ENCODE peak calls at places on chromosome 12, in eight cellular contexts. W is ascending aorta, C is body of pancreas, M is endothelial cell of umbilical vein, G is psoas muscle, H is right atrium auricular region, S is transverse colon, O is fibroblast of lung. K is an unnamed sample. For H3K27me3, the result is how much of the 10 kb centered on the place peaks cover.

GRCh38 chr12:113847856-113848255 is 118.3 kb downstream of the RBM19 start:
- DNase-seq in W (no peak), C (no peak), M (no peak), G (no peak), H (no peak), S (no peak), O (no peak), K (no peak)

GRCh38 chr12:67496616-67497015 is 151.9 kb upstream of the DYRK2 start:
- DNase-seq in W (no peak), C (no peak), M (no peak), G (no peak), H (no peak), S (no peak), O (no peak), K (no peak)

GRCh38 chr12:131568336-131568735 is 142.6 kb upstream of the SFSWAP start:
- DNase-seq in W (no peak), C (no peak), M (no peak), G (no peak), H (no peak), S (no peak), O (no peak), K (no peak)

GRCh38 chr12:85531345-85531744 is 251.3 kb downstream of the ALX1 start:
- DNase-seq in W (no peak), C (no peak), M (no peak), G (no peak), H (no peak), S (no peak), O (no peak), K (no peak)

GRCh38 chr12:39807043-39807442 is 187.4 kb upstream of the ABCD2 start:
- DNase-seq in W (no peak), C (no peak), M (peak), G (no peak), H (no peak), S (no peak), O (no peak), K (peak)

GRCh38 chr12:131194166-131194565 is 240.5 kb downstream of the ADGRD1 start:
- DNase-seq in W (no peak), C (no peak), M (no peak), G (no peak), H (peak), S (no peak), O (no peak), K (no peak)

GRCh38 chr12:100555722-100556121 is 17.8 kb upstream of the GAS2L3 start:
- DNase-seq in W (no peak), C (peak), M (no peak), G (no peak), H (no peak), S (no peak), O (no peak), K (no peak)

GRCh38 chr12:1827806-1828805 is 7.7 kb downstream of the LRTM2 start:
- DNase-seq in W (no peak), C (no peak), M (no peak), G (no peak), H (no peak), S (no peak), O (no peak), K (no peak)

GRCh38 chr12:89154743-89155530 is 197.4 kb downstream of the DUSP6 start:
- DNase-seq in W (no peak), C (no peak), M (no peak), G (no peak), H (no peak), S (no peak), O (no peak), K (no peak)

GRCh38 chr12:31655792-31656191 is 3.7 kb upstream of the ETFBKMT start:
- DNase-seq in W (no peak), C (no peak), M (no peak), G (no peak), H (no peak), S (no peak), O (no peak), K (peak)

GRCh38 chr12:116780942-116781341 is 42.8 kb downstream of the RNFT2 start:
- DNase-seq in W (no peak), C (no peak), M (no peak), G (no peak), H (no peak), S (no peak), O (no peak), K (no peak)

GRCh38 chr12:131452444-131452860 is 258.4 kb upstream of the SFSWAP start:
- DNase-seq in W (no peak), C (no peak), M (no peak), G (no peak), H (no peak), S (no peak), O (no peak), K (no peak)

GRCh38 chr12:52032431-52032796 is 18.8 kb upstream of the NR4A1 start:
- DNase-seq in W (peak), C (peak), M (peak), G (peak), H (peak), S (peak), O (peak), K (peak)

GRCh38 chr12:3658327-3659163 is 94.4 kb downstream of the CRACR2A start:
- DNase-seq in W (no peak), C (no peak), M (peak), G (no peak), H (no peak), S (peak), O (no peak), K (peak)

GRCh38 chr12:64678248-64678647 is 68.0 kb downstream of the RASSF3 start:
- DNase-seq in W (no peak), C (no peak), M (no peak), G (no peak), H (no peak), S (no peak), O (no peak), K (no peak)

GRCh38 chr12:43252585-43252984 is 299.4 kb downstream of the ADAMTS20 start:
- DNase-seq in W (no peak), C (no peak), M (no peak), G (no peak), H (no peak), S (no peak), O (no peak), K (no peak)

GRCh38 chr12:90106568-90106967 is 397.9 kb upstream of the ATP2B1 start:
- DNase-seq in W (no peak), C (no peak), M (no peak), G (no peak), H (no peak), S (no peak), O (no peak), K (peak)

DNA sequence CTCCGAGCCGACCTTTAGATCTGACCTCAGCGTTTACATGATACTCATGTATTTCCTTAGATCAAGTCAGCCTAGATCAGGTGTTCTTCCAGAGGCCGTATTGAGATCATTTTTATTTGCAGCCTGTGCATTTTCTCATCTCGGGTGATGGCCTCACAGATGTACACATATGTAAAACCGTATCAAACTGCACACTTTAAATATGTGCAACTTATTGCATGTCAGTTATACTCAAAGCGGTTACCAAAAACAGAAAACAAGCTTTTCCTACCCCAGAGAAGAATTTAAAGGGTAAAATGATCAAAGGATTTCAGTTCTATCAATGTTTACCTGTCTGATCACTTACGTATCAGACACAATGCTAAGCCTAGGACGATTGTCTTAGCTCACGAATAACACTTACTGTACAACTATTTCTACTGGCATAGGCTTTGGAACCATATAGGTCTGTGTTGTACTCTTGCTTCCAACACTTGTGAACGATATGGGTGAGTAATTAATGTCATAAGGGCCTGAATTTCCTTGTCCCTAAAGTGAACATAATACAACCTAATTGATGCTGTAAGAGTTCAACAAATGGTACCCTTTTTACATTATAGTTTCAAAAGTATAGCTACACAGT is 628 bp upstream of the LLPH start:
- DNase-seq in W (no peak), C (no peak), M (peak), G (no peak), H (no peak), S (no peak), O (no peak), K (peak)
- TF ChIP-seq CTCF in W (no peak), C (no peak), M (no peak), G (no peak), H (no peak), S (no peak), O (no peak), K (no peak)

DNA sequence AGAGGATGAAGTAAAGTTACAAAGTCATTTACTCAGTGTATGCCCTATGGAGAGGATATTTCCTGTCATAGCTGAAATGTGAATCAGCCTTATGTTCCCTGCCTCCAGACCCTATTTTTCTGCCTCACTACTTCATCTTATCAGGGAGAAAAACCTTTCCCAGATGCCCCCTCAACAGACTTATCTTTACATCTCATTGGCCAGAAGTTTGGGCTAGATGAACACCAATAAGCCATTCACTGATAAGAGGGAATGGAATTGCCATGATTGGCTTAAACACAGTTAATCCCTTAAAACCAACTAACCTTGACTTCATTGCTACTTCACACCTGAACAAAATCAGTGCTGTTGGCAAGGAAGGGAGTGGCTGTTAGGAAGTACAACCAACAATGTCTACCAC is 40.1 kb downstream of the CREBL2 start:
- DNase-seq in W (no peak), C (no peak), M (no peak), G (no peak), H (no peak), S (no peak), O (no peak), K (no peak)
- H3K27me3 ChIP-seq in W (under half), C (under half), M (under half), G (under half), H (under half), S (under half), O (under half), K (under half)

GRCh38 chr12:49843871-49844437 is 1.0 kb upstream of the BCDIN3D start:
- DNase-seq in W (no peak), C (no peak), M (no peak), G (no peak), H (no peak), S (no peak), O (no peak), K (peak)

GRCh38 chr12:49843411-49843810 is 505 bp upstream of the BCDIN3D start:
- DNase-seq in W (no peak), C (no peak), M (no peak), G (no peak), H (no peak), S (no peak), O (no peak), K (no peak)

GRCh38 chr12:49846033-49846432 is 3.1 kb upstream of the BCDIN3D start:
- DNase-seq in W (no peak), C (no peak), M (no peak), G (no peak), H (no peak), S (no peak), O (no peak), K (no peak)

GRCh38 chr12:49838973-49839633 is 3.8 kb downstream of the BCDIN3D start:
- DNase-seq in W (no peak), C (peak), M (peak), G (no peak), H (no peak), S (no peak), O (peak), K (peak)

DNA sequence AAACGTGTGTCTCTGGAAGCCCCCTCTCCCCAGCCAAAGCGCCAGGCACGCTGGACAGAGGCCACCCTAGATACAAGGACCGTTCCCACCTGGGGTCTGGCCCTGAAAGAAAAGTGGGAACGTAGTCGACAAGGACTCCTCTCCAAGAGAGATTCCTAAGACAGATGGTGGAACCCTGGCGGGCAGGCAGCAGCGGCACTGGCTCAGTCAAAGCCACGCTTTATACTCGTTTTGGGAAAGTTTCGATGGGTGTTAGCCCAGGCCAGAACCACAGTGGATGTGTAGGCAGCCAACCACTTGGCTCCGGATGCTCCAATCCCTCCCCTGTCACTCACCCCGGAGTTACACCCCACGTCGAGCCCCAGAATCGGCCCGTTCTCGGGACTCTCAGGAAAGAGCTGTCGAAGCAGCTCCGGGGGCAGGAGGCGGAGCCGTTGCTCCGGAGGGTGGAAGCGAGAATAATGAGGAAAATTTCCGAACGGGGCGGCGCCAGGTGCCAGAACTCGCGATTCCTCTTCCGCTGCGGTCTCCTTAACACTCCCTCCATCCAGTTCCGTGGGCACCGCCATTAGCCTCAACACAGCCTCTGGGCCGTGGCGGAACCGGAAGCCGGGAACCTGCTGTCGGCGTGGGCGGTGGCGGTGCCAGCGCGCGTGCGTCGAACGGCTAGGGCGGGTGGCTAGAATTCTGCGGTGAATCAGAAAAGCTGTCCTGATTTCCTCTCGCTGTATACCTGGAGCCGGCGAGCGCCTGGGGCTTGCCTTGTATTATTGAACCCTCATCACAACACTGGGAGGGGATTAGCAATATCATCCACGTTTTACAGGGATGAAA is at the start of gene BCDIN3D:
- DNase-seq in W (peak), C (peak), M (peak), G (peak), H (peak), S (peak), O (peak), K (peak)
- TF ChIP-seq CTCF in W (no peak), C (no peak), M (no peak), G (no peak), H (no peak), S (no peak), O (no peak), K (no peak)

GRCh38 chr12:53171725-53172329 is 8.7 kb upstream of the ZNF740 start:
- DNase-seq in W (no peak), C (no peak), M (no peak), G (no peak), H (no peak), S (no peak), O (peak), K (no peak)

GRCh38 chr12:53170876-53171724 is 9.4 kb upstream of the ZNF740 start:
- DNase-seq in W (no peak), C (no peak), M (no peak), G (no peak), H (no peak), S (no peak), O (peak), K (no peak)

GRCh38 chr12:53169644-53170043 is 10.9 kb upstream of the ZNF740 start:
- DNase-seq in W (no peak), C (no peak), M (no peak), G (no peak), H (peak), S (no peak), O (no peak), K (no peak)

GRCh38 chr12:53172352-53172751 is 8.2 kb upstream of the ZNF740 start:
- DNase-seq in W (no peak), C (no peak), M (no peak), G (no peak), H (no peak), S (no peak), O (peak), K (no peak)

GRCh38 chr12:53170245-53170644 is 10.3 kb upstream of the ZNF740 start:
- DNase-seq in W (no peak), C (no peak), M (no peak), G (no peak), H (no peak), S (no peak), O (no peak), K (no peak)
- H3K27me3 ChIP-seq in W (under half), C (under half), M (under half), G (under half), H (under half), S (under half), O (under half), K (under half)

DNA sequence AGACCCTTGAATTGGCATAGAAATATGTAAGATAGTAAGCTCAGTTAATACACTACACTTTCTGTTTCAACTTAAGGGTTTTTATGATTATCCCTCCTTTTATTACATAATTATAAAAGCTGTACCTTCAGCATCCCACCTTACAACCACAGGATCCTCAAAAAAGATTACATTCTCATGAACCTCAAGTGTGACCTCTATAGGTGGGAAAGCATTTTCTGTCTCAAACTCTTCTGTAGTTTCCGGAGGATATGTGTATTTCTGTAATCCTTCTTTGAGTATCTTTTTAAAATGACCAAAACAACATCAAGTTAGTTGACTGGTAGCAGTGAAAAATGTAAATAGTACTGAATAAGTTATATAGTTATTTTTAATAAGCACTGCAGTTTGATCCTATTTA is 75.9 kb downstream of the DNAI7 start:
- DNase-seq in W (no peak), C (no peak), M (no peak), G (no peak), H (no peak), S (no peak), O (no peak), K (peak)
- TF ChIP-seq CTCF in W (no peak), C (no peak), M (no peak), G (no peak), H (no peak), S (no peak), O (no peak), K (no peak)

GRCh38 chr12:95802482-95803264 is 12.1 kb upstream of the NTN4 start:
- DNase-seq in W (no peak), C (peak), M (peak), G (no peak), H (no peak), S (peak), O (peak), K (peak)

GRCh38 chr12:95805864-95806669 is 15.5 kb upstream of the NTN4 start:
- DNase-seq in W (no peak), C (peak), M (peak), G (peak), H (peak), S (no peak), O (peak), K (peak)

GRCh38 chr12:95804296-95804695 is 13.7 kb upstream of the NTN4 start:
- DNase-seq in W (no peak), C (no peak), M (no peak), G (no peak), H (no peak), S (no peak), O (no peak), K (no peak)

GRCh38 chr12:95808146-95808545 is 17.6 kb upstream of the NTN4 start:
- DNase-seq in W (no peak), C (no peak), M (no peak), G (no peak), H (no peak), S (no peak), O (no peak), K (no peak)

DNA sequence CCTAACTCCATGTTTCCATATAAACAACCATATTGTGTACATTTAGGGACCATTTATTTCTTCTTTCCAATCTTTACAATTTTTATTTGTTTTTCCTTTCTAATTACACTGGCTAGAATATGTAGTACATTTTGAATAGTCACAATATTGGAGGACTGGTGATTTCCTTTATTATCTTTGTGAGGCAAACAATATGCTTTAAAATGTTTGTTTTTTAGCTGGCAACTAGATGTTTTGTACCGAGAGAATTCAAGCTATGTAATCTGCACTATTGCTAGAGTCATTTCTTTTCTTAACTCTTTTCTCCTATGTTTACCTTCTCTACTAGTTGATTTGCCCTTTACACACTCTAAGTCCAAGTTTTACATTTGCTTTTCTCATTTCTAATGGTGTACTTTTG is 13.3 kb upstream of the NTN4 start:
- DNase-seq in W (no peak), C (no peak), M (no peak), G (no peak), H (no peak), S (no peak), O (no peak), K (no peak)
- H3K27me3 ChIP-seq in W (under half), C (under half), M (under half), G (under half), H (under half), S (under half), O (under half), K (under half)

DNA sequence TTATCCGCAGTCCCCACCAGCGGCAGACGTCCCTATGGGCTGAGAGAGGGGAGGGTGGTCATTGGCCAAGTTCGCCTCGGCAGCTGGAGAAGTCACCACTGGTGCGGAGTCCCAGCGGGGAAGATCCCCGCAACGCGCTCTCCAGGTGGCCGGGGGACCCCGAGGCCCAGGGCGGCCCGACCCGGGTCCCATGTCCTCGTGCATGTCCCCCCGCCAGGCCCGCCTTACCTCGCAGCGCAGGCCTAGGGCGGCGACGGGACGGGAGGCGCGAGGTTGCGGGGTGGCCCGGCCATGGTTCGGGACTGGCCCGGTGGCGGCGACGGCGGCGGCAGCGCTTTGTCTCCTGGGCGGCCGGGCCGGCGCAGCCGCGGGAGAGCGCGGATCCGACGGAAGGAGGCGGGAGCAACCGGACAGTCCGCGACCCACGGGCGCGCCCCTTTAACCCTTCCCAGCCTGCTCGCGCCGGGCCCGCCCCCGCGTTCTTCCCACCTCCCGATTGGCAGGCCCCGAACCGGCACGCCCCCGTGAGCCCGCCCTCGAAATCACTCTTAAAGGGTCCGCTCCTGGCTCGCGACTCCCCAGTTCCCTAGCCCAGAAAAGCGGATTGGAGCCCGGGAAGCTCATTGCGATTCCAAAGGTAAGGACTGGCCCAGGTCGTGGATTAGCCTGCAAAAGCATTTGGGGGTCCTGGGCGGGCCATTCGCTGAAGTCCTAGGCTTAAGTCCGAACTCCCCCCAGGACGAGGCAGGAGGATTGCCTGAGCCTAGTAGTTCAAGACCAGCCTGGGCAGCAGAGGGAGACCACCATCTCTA is at the start of gene PHETA1:
- DNase-seq in W (peak), C (peak), M (peak), G (peak), H (peak), S (peak), O (peak), K (peak)
- TF ChIP-seq CTCF in W (no peak), C (peak), M (no peak), G (no peak), H (no peak), S (no peak), O (no peak), K (no peak)

K was measured in bronchial epithelial cell.